ENCODE peak calls at places on chromosomes 6 and 20, in four cellular contexts. K is pancreas, X is fibroblast of pulmonary artery, I is neural progenitor cell. V is an unnamed sample.

GRCh38 chr20:57061058-57061900 is 205.2 kb downstream of the BMP7 start:
- DNase-seq in K (no peak), X (peak), I (peak), V (no peak)

GRCh38 chr6:167153523-167153959 is 4.2 kb downstream of the GPR31 start:
- DNase-seq in K (no peak), X (peak), I (no peak), V (no peak)

GRCh38 chr6:29736563-29736962 is 13.3 kb downstream of the HLA-F start:
- DNase-seq in K (no peak), X (no peak), I (no peak), V (no peak)

GRCh38 chr6:4506806-4507205 is 269.4 kb upstream of the CDYL start:
- DNase-seq in K (no peak), X (no peak), I (no peak), V (no peak)

GRCh38 chr6:139508023-139508422 is 133.6 kb upstream of the CITED2 start:
- DNase-seq in K (no peak), X (peak), I (no peak), V (no peak)

GRCh38 chr6:16336056-16336810 is 97.8 kb downstream of the GMPR start:
- DNase-seq in K (no peak), X (no peak), I (no peak), V (no peak)

GRCh38 chr6:157271911-157272310 is 51.4 kb downstream of the TMEM242 start:
- DNase-seq in K (no peak), X (no peak), I (no peak), V (no peak)

GRCh38 chr6:11389977-11390376 is 147.6 kb upstream of the TMEM170B start:
- DNase-seq in K (peak), X (no peak), I (no peak), V (no peak)

GRCh38 chr6:93420163-93420806 is 926 bp upstream of the EPHA7 start:
- DNase-seq in K (no peak), X (no peak), I (peak), V (no peak)

GRCh38 chr6:26158581-26159416 is 71.6 kb downstream of the HFE start:
- DNase-seq in K (peak), X (peak), I (no peak), V (no peak)

GRCh38 chr6:152746172-152746553 is 4.4 kb upstream of the VIP start:
- DNase-seq in K (no peak), X (peak), I (no peak), V (no peak)

GRCh38 chr6:71123051-71123450 is 165.6 kb upstream of the OGFRL1 start:
- DNase-seq in K (no peak), X (peak), I (no peak), V (no peak)

GRCh38 chr20:45834797-45835161 is 1.2 kb downstream of the SNX21 start:
- DNase-seq in K (no peak), X (no peak), I (no peak), V (no peak)

GRCh38 chr6:28807682-28808280 is 116.0 kb downstream of the TRIM27 start:
- DNase-seq in K (no peak), X (peak), I (peak), V (no peak)

GRCh38 chr20:8642247-8642646 is 426.6 kb upstream of the PLCB4 start:
- DNase-seq in K (no peak), X (no peak), I (no peak), V (no peak)

GRCh38 chr6:150202404-150202803 is 59.6 kb downstream of the PPP1R14C start:
- DNase-seq in K (no peak), X (no peak), I (no peak), V (no peak)

GRCh38 chr6:130207979-130208649 is 14.6 kb downstream of the SAMD3 start:
- DNase-seq in K (no peak), X (no peak), I (no peak), V (no peak)

GRCh38 chr6:105646391-105646867 is 243.5 kb upstream of the PREP start:
- DNase-seq in K (no peak), X (no peak), I (no peak), V (peak)

GRCh38 chr6:167435209-167435728 is 110.4 kb downstream of the TTLL2 start:
- DNase-seq in K (no peak), X (no peak), I (no peak), V (no peak)

GRCh38 chr20:20338133-20338730 is 29.7 kb upstream of the INSM1 start:
- DNase-seq in K (no peak), X (no peak), I (no peak), V (no peak)

GRCh38 chr20:3090565-3090964 is 6.0 kb upstream of the AVP start:
- DNase-seq in K (no peak), X (no peak), I (no peak), V (no peak)

GRCh38 chr6:30515106-30515505 is 25.8 kb downstream of the HLA-E start:
- DNase-seq in K (no peak), X (no peak), I (peak), V (no peak)

GRCh38 chr20:63413963-63414684 is 53.0 kb upstream of the CHRNA4 start:
- DNase-seq in K (no peak), X (no peak), I (no peak), V (no peak)

GRCh38 chr6:54935739-54936138 is 89.2 kb downstream of the FAM83B start:
- DNase-seq in K (no peak), X (peak), I (no peak), V (no peak)

GRCh38 chr6:15443119-15443518 is 197.2 kb downstream of the JARID2 start:
- DNase-seq in K (no peak), X (peak), I (no peak), V (no peak)

GRCh38 chr6:44036196-44036595 is 91.1 kb downstream of the MRPL14 start:
- DNase-seq in K (no peak), X (peak), I (no peak), V (no peak)

GRCh38 chr6:44932651-44933091 is 395.5 kb upstream of the RUNX2 start:
- DNase-seq in K (no peak), X (no peak), I (no peak), V (no peak)

GRCh38 chr6:152378154-152378553 is 259.0 kb downstream of the SYNE1 start:
- DNase-seq in K (no peak), X (peak), I (peak), V (no peak)

GRCh38 chr20:57693002-57693582 is 16.7 kb downstream of the PMEPA1 start:
- DNase-seq in K (peak), X (no peak), I (no peak), V (no peak)

GRCh38 chr6:130598021-130598989 is 228.9 kb upstream of the SMLR1 start:
- DNase-seq in K (no peak), X (peak), I (no peak), V (no peak)

GRCh38 chr20:53934421-53935352 is 135.7 kb downstream of the BCAS1 start:
- DNase-seq in K (no peak), X (peak), I (no peak), V (no peak)

GRCh38 chr6:89242574-89243330 is 25.6 kb upstream of the GABRR1 start:
- DNase-seq in K (peak), X (peak), I (peak), V (peak)

GRCh38 chr6:31799781-31800180 is 4.2 kb upstream of the VARS1 start:
- DNase-seq in K (no peak), X (no peak), I (no peak), V (no peak)

GRCh38 chr6:31794866-31795615 is 511 bp downstream of the VARS1 start:
- DNase-seq in K (no peak), X (no peak), I (no peak), V (no peak)

GRCh38 chr6:31795616-31796298 is at the start of gene VARS1:
- DNase-seq in K (peak), X (peak), I (peak), V (peak)

GRCh38 chr6:31796993-31797385 is 1.4 kb upstream of the VARS1 start:
- DNase-seq in K (no peak), X (no peak), I (no peak), V (no peak)

DNA sequence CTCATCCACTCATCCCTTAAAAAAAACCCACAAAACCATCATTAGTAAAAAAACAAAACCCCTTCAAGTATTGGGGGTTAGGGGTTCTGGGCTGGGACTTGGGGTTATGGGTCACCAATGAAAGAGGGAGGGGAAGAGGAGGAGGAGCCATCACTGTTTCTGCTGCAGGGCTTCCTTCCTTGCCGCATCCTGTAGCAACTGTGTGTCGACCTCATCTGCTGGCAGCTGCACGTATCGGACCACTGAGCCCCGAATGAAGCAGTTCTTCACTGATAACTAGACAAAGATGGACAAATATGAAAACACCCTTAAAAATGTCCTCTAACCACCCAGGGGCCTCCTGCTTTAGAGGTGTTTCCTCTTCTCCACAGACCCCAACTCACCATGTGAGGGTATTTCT is 2.1 kb upstream of the VARS1 start:
- DNase-seq in K (no peak), X (no peak), I (no peak), V (no peak)
- H3K4me3 ChIP-seq in K (no peak), X (no peak), I (no peak), V (no peak)

GRCh38 chr20:540391-541201 is 3.0 kb downstream of the CSNK2A1 start:
- DNase-seq in K (no peak), X (no peak), I (no peak), V (no peak)
- TF ChIP-seq CTCF in K (no peak), X (no peak), I (no peak), V (no peak)

GRCh38 chr6:2110504-2110903 is 134.9 kb downstream of the GMDS start:
- DNase-seq in K (no peak), X (peak), I (no peak), V (no peak)
- H3K4me3 ChIP-seq in K (no peak), X (no peak), I (no peak), V (no peak)

GRCh38 chr6:5936611-5937010 is 70.1 kb downstream of the NRN1 start:
- DNase-seq in K (no peak), X (no peak), I (no peak), V (no peak)

GRCh38 chr6:5938934-5939333 is 67.8 kb downstream of the NRN1 start:
- DNase-seq in K (no peak), X (no peak), I (no peak), V (no peak)

GRCh38 chr6:5936140-5936539 is 70.6 kb downstream of the NRN1 start:
- DNase-seq in K (no peak), X (no peak), I (no peak), V (no peak)

GRCh38 chr6:5937516-5937915 is 69.2 kb downstream of the NRN1 start:
- DNase-seq in K (no peak), X (no peak), I (no peak), V (no peak)

DNA sequence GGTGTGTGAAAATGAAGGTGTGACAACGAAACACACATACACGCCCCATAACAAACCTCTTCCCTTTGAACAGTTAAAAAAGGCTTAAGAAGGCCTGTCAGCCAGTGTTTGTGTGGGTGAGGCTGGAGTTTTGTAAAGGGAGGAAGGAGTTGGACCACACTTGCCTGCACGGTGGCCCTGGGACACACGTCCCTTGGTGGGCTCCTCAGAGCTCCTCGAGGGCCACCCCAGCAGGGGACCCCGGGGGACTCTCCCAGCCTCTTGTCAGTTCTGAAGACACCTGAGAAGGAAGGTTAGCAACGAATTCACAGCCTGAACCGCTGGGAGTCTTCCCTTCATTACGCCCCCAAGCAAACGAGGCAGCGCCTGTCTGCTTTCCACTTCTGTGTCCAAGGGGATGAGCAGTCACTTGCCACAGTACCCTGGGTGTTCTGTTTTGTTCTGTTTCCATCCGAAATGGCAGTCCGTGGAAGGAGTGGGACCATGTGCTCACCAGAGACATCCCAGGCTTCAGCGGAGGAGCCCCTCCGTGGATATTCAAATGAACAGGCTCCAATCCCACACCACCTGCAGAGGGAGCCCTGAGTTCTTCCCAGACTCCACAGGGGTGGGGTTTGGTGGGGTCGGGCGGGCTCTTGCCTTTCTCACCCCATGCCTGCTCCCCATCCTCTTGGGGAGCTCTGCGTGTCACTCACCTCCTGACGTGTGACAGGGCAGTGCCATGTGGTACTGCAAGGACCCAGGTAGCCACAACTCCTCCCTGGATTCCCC is 68.6 kb downstream of the NRN1 start:
- DNase-seq in K (no peak), X (no peak), I (no peak), V (no peak)
- TF ChIP-seq CTCF in K (no peak), X (no peak), I (peak), V (no peak)

DNA sequence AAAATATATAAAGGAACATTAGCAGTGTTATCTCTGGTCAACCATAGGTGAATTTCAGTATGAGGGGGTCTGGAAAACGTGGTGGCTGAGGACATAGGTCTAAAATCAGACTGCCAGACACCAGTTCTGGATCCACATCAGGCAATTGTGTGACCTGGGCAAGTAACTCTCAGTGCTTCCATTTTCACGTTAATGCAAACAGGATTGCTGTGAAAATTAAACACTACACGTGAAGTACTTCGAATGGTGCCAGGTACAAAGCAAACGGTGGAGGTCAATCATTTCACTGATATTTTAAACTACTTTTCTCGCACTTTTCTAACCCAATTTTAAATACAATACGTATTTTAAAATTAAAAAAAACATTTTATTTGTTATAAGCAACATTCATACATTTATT is 315.7 kb downstream of the TRDN start:
- DNase-seq in K (no peak), X (no peak), I (no peak), V (no peak)
- H3K4me3 ChIP-seq in K (no peak), X (no peak), I (no peak), V (no peak)

GRCh38 chr6:143539723-143540122 is 28.2 kb upstream of the FUCA2 start:
- DNase-seq in K (no peak), X (no peak), I (peak), V (no peak)
- TF ChIP-seq CTCF in K (no peak), X (no peak), I (peak), V (peak)

GRCh38 chr6:21598662-21599061 is 5.1 kb downstream of the SOX4 start:
- DNase-seq in K (no peak), X (peak), I (no peak), V (no peak)

GRCh38 chr6:21597706-21598273 is 4.2 kb downstream of the SOX4 start:
- DNase-seq in K (no peak), X (peak), I (no peak), V (no peak)

GRCh38 chr6:21601341-21601740 is 7.8 kb downstream of the SOX4 start:
- DNase-seq in K (no peak), X (no peak), I (no peak), V (no peak)

GRCh38 chr6:21597243-21597682 is 3.7 kb downstream of the SOX4 start:
- DNase-seq in K (no peak), X (no peak), I (no peak), V (no peak)

DNA sequence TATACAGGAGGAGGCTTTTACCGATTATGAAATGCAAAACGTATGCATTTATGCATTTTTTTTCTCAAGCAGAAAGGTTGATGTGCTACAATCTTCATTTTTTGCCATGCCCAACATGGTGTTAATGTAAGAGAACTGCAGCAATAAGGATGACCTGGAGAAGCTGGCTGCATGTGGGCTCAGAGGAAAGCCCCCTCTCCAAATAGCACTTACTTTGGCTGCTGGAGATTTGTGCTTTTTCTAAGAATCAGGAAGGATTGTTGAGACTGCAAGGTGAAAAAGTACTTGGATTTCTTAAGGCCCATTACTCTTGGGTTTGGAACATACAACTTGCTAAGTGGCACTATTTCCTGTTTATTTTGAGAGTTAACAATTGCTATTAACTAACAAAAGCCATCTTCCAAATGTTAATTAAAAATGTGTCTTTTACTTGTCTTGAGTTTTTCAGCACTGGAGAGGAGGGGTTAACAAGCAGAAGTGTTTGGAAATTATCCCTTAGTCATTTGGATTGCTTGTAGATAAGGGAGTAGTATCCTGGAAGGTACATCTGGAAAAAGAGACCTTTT is 5.6 kb downstream of the SOX4 start:
- DNase-seq in K (no peak), X (no peak), I (no peak), V (no peak)
- H3K4me3 ChIP-seq in K (no peak), X (peak), I (peak), V (peak)

GRCh38 chr6:37741757-37742400 is 44.2 kb upstream of the MDGA1 start:
- DNase-seq in K (peak), X (peak), I (peak), V (no peak)
- TF ChIP-seq CTCF in K (peak), X (peak), I (peak), V (peak)

DNA sequence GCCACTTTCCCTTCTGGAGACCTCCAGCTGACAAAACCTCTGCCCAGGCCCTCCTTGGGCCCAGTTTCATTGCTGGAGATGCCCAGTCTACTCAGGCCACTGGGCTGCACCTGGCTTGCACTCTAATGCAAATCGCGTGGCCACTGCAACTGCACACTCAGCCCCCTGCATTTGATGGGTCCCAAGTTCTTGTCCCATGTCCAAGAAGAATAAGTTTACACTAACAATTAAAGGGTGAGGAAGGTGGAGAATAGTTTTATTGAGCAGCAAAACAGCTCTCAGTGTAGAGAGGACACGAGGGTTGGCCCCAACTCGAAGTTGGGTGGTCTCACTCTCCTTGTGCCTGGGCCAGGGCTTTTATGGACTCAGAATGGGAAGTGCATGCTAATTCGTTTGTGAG is 31.9 kb upstream of the THEMIS start:
- DNase-seq in K (no peak), X (no peak), I (no peak), V (no peak)
- H3K4me3 ChIP-seq in K (no peak), X (no peak), I (no peak), V (no peak)

V was measured in retinal pigment epithelial cell.